ENCODE peak calls at places on chromosome 9, in seven cellular contexts. W is astrocyte of the cerebellum; J is progenitor cell of endocrine pancreas; Y is A549; X is T follicular helper cell; H is naive thymus-derived CD8-positive, alpha-beta T cell; M is iPS DF 19.7. D is an unnamed sample.

GRCh38 chr9:107635137-107635802 is 145.7 kb upstream of the KLF4 start:
- DNase-seq in W (no peak), X (no peak), Y (no peak), M (no peak), H (no peak), J (no peak), D (no peak)

GRCh38 chr9:104903609-104904008 is 24.3 kb downstream of the ABCA1 start:
- DNase-seq in H (no peak), J (no peak), W (peak; percentile 86), X (no peak), M (no peak), Y (no peak), D (no peak)

GRCh38 chr9:129632460-129632859 is 6.5 kb downstream of the NTMT1 start:
- DNase-seq in X (no peak), J (no peak), Y (no peak), H (no peak), W (no peak), M (no peak), D (no peak)

GRCh38 chr9:121966706-121967105 is 126.4 kb downstream of the TTLL11 start:
- DNase-seq in H (no peak), M (no peak), J (no peak), X (no peak), W (no peak), Y (no peak), D (no peak)

GRCh38 chr9:3433754-3434153 is 92.0 kb downstream of the RFX3 start:
- DNase-seq in H (no peak), J (no peak), W (no peak), X (no peak), Y (no peak), M (no peak), D (no peak)

GRCh38 chr9:129620669-129621295 is at the start of gene C9orf50:
- DNase-seq in W (no peak), X (no peak), Y (no peak), H (no peak), M (no peak), J (no peak), D (no peak)

GRCh38 chr9:112174965-112175795 is at the start of gene SUSD1:
- DNase-seq in X (no peak), Y (no peak), W (no peak), M (no peak), H (no peak), J (peak; percentile 42), D (no peak)

GRCh38 chr9:76629205-76629990 is 134.8 kb upstream of the PCA3 start:
- DNase-seq in Y (no peak), M (no peak), W (no peak), J (no peak), X (no peak), H (no peak), D (peak; percentile 89)

GRCh38 chr9:96420468-96421219 is 2.5 kb upstream of the ZNF367 start:
- DNase-seq in Y (peak; percentile 92), H (no peak), W (peak; percentile 82), J (no peak), X (no peak), M (peak; percentile 86), D (peak; percentile 15)

GRCh38 chr9:121282309-121283071 is 14.5 kb downstream of the GSN start:
- DNase-seq in X (no peak), H (no peak), J (no peak), W (no peak), Y (no peak), M (no peak), D (no peak)

GRCh38 chr9:133050781-133051180 is 11.0 kb upstream of the CEL start:
- DNase-seq in Y (no peak), J (no peak), H (no peak), X (no peak), W (no peak), M (no peak), D (no peak)

GRCh38 chr9:137406876-137407589 is 15.9 kb downstream of the EXD3 start:
- DNase-seq in H (peak; percentile 63), Y (peak; percentile 64), M (no peak), W (no peak), X (peak; percentile 56), J (peak; percentile 81), D (no peak)

GRCh38 chr9:98107926-98108325 is 11.1 kb downstream of the TRIM14 start:
- DNase-seq in J (no peak), W (no peak), X (no peak), Y (no peak), M (no peak), H (no peak), D (no peak)

GRCh38 chr9:85185486-85186217 is 516.1 kb downstream of the NTRK2 start:
- DNase-seq in Y (no peak), X (no peak), J (no peak), W (no peak), M (no peak), H (no peak), D (no peak)

GRCh38 chr9:126965541-126966428 is 51.2 kb downstream of the RALGPS1 start:
- DNase-seq in H (peak; percentile 41), Y (peak; percentile 80), M (no peak), J (no peak), X (no peak), W (peak; percentile 33), D (peak; percentile 44)

GRCh38 chr9:35615981-35616680 is 2.1 kb downstream of the CD72 start:
- DNase-seq in H (no peak), M (no peak), Y (no peak), X (no peak), W (no peak), J (no peak), D (no peak)

GRCh38 chr9:22238809-22239684 is 207.6 kb upstream of the DMRTA1 start:
- DNase-seq in H (no peak), Y (peak; percentile 7), J (no peak), M (no peak), W (peak; percentile 45), X (no peak), D (peak; percentile 48)

GRCh38 chr9:36091028-36091953 is 45.2 kb upstream of the GLIPR2 start:
- DNase-seq in Y (no peak), H (no peak), W (peak; percentile 70), M (peak; percentile 33), X (no peak), J (no peak), D (no peak)

GRCh38 chr9:129474740-129475404 is 146.0 kb downstream of the C9orf50 start:
- DNase-seq in H (no peak), M (no peak), Y (no peak), J (no peak), X (no peak), W (no peak), D (no peak)

GRCh38 chr9:128251701-128252100 is 24.1 kb downstream of the GOLGA2 start:
- DNase-seq in H (no peak), Y (no peak), W (no peak), M (no peak), X (no peak), J (no peak), D (no peak)

GRCh38 chr9:98555851-98556465 is 152.8 kb downstream of the GABBR2 start:
- DNase-seq in Y (no peak), W (no peak), X (no peak), H (no peak), J (no peak), M (no peak), D (no peak)

GRCh38 chr9:115548826-115549225 is 430.9 kb upstream of the TNC start:
- DNase-seq in J (no peak), X (no peak), M (no peak), W (peak; percentile 59), H (no peak), Y (no peak), D (no peak)